ENCODE peak calls at places on chromosomes 3 and 15, in ten cellular contexts. E is A673; L is left ventricle myocardium inferior; O is HCT116; P is effector memory CD4-positive, alpha-beta T cell; Z is CD4-positive, alpha-beta memory T cell; A is PC-3; X is lung; M is A549; C is colonic mucosa. V is an unnamed sample. For H3K9me3, the result is how much of the 10 kb centered on the place peaks cover.

GRCh38 chr15:39585394-39585841 is 4.5 kb downstream of the THBS1 start:
- DNase-seq in E (no peak), M (no peak), A (no peak), O (no peak), L (no peak), P (no peak), C (no peak), X (no peak), Z (no peak), V (no peak)

GRCh38 chr15:65954289-65954741 is 85.0 kb downstream of the RAB11A start:
- DNase-seq in C (no peak), X (no peak), M (peak), O (peak), A (peak), P (no peak), E (peak), L (no peak), Z (no peak), V (no peak)

GRCh38 chr15:85646538-85647091 is 148.1 kb downstream of the KLHL25 start:
- DNase-seq in M (no peak), O (no peak), A (no peak), E (peak), P (peak), C (no peak), X (no peak), Z (peak), L (no peak), V (no peak)

GRCh38 chr15:82021021-82021420 is 24.8 kb downstream of the MEX3B start:
- DNase-seq in C (no peak), A (no peak), O (no peak), Z (no peak), X (no peak), M (no peak), P (no peak), L (no peak), E (no peak), V (no peak)

GRCh38 chr15:52093539-52094502 is 18.8 kb downstream of the BCL2L10 start:
- DNase-seq in L (no peak), Z (no peak), M (peak), P (no peak), E (peak), C (peak), X (no peak), O (no peak), A (peak), V (no peak)

GRCh38 chr3:193996641-193997089 is 139.3 kb upstream of the HES1 start:
- DNase-seq in L (no peak), O (no peak), E (no peak), Z (no peak), M (no peak), P (no peak), A (no peak), C (no peak), X (no peak), V (no peak)

GRCh38 chr3:66702126-66702525 is 201.3 kb upstream of the LRIG1 start:
- DNase-seq in P (no peak), O (no peak), Z (no peak), L (no peak), M (no peak), X (no peak), E (no peak), A (no peak), C (no peak), V (no peak)

GRCh38 chr15:67248106-67248505 is 6.4 kb downstream of the AAGAB start:
- DNase-seq in E (no peak), M (no peak), C (no peak), P (no peak), L (no peak), O (no peak), X (no peak), A (no peak), Z (no peak), V (no peak)

GRCh38 chr15:37204698-37205097 is 104.3 kb upstream of the MEIS2 start:
- DNase-seq in C (no peak), O (no peak), P (no peak), E (peak), Z (no peak), X (no peak), A (peak), M (peak), L (no peak), V (no peak)

GRCh38 chr3:126850370-126851085 is 132.4 kb upstream of the PLXNA1 start:
- DNase-seq in M (peak), P (no peak), A (no peak), X (peak), O (no peak), Z (no peak), E (no peak), C (no peak), L (peak), V (no peak)

GRCh38 chr15:89857673-89858072 is 36.1 kb downstream of the AP3S2 start:
- DNase-seq in Z (no peak), L (no peak), C (peak), P (no peak), X (no peak), O (no peak), E (no peak), A (no peak), M (peak), V (no peak)

GRCh38 chr15:57432141-57432701 is 55.9 kb downstream of the CGNL1 start:
- DNase-seq in O (no peak), A (no peak), E (peak), Z (no peak), L (no peak), P (no peak), M (no peak), C (peak), X (no peak), V (no peak)

GRCh38 chr3:184338538-184338945 is 1.1 kb downstream of the FAM131A start:
- DNase-seq in Z (peak), L (peak), C (no peak), X (no peak), E (peak), A (no peak), M (no peak), O (no peak), P (no peak), V (no peak)

GRCh38 chr3:30258426-30259392 is 347.7 kb upstream of the TGFBR2 start:
- DNase-seq in M (peak), L (no peak), Z (no peak), X (no peak), O (no peak), P (no peak), E (no peak), A (peak), C (peak), V (no peak)

GRCh38 chr3:82496890-82497560 is 735.6 kb upstream of the GBE1 start:
- DNase-seq in O (peak), X (no peak), Z (no peak), A (peak), L (no peak), P (no peak), M (peak), E (peak), C (no peak), V (no peak)

GRCh38 chr3:162938073-162938472 is 1441.5 kb downstream of the OTOL1 start:
- DNase-seq in O (no peak), L (no peak), C (no peak), P (no peak), M (no peak), E (no peak), Z (no peak), X (no peak), A (no peak), V (no peak)

GRCh38 chr15:28086175-28086703 is 12.9 kb downstream of the OCA2 start:
- DNase-seq in A (peak), L (no peak), C (peak), O (peak), P (peak), Z (peak), M (peak), X (peak), E (peak), V (peak)

GRCh38 chr3:127786358-127787070 is 35.8 kb downstream of the MGLL start:
- DNase-seq in O (no peak), L (peak), Z (no peak), M (no peak), P (no peak), A (no peak), C (peak), E (peak), X (peak), V (no peak)

DNA sequence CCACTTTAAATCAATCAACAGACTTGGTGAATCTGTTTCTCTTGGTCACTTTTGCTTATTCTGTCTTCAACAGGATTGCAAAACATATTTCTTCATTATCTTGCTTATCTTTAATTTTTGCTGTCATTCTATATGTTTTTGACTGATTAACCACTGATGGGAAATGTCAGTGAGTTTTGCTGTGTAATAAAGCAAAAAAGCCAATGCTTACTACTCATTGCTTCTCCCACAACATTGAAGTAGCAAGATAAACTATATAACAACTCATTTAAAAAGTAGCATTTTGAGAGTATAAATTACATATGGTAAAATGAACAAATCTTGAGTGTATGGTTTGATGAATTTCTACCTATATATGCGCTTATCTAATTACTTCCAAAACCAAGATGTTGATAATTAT is 892 bp downstream of the CD200R1L start:
- DNase-seq in L (no peak), Z (no peak), X (no peak), O (no peak), E (no peak), P (no peak), A (no peak), C (no peak), M (no peak), V (no peak)
- H3K9me3 ChIP-seq in L (under half), Z (under half), X (under half), O (under half), E (under half), P (under half), A (under half), C (under half), M (under half), V (under half)

GRCh38 chr3:6468589-6468988 is 392.3 kb upstream of the GRM7 start:
- DNase-seq in M (no peak), P (no peak), O (no peak), A (no peak), C (no peak), Z (no peak), X (no peak), L (no peak), E (no peak), V (no peak)

DNA sequence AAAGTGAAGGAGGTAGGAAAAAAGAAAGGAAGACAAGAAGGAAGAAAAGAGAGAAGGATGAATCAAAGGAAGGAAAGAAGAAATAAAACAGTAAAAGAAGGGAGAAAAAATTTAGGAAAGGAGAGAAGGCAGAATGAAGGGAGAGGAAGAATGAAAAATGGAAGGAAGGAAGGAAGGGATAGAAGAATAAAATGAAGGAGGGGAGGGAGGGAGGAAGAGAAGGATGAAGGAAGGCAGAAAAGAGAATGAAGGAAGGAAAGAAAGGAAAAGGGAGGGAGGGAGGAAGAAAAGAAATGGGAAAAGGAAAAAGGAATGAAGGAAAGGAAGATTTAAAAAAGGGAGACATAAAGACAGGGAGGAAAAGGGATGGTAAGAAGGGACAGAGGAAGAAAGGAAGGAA is 393.7 kb upstream of the GRM7 start:
- DNase-seq in C (no peak), A (no peak), M (no peak), X (no peak), L (no peak), O (no peak), Z (no peak), P (no peak), E (no peak), V (no peak)
- H3K9me3 ChIP-seq in C (under half), A (under half), M (under half), X (under half), L (under half), O (under half), Z (under half), P (under half), E (under half), V (under half)

DNA sequence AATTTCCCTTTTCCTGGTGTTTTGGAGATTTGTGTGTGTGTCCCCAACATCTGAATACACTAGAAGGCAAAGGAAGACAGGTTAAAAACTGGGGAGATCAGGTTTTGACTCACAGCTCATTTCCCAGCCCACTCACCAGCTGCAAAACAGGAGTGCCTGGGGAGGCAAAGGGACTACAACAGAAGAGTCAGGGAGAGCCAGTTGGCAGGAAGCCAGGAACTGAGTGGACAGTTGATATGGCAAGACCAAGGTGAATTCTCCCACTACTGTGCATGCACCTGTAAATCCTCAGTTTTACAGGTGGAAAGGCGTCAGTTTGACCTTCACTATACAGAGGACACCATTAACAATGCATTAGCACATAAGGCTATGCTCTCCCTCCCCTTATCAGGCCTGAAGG is 901.5 kb upstream of the SEMA6D start:
- DNase-seq in O (no peak), L (peak), C (no peak), M (no peak), X (no peak), P (no peak), Z (no peak), E (no peak), A (no peak), V (no peak)
- H3K9me3 ChIP-seq in O (half or more), L (under half), C (under half), M (under half), X (under half), P (under half), Z (under half), E (under half), A (under half), V (under half)

GRCh38 chr15:25249236-25250010 is 189.4 kb downstream of the UBE3A start:
- DNase-seq in A (no peak), C (peak), Z (no peak), P (no peak), O (no peak), X (no peak), E (no peak), L (no peak), M (no peak), V (peak)

GRCh38 chr15:25246641-25247417 is 192.0 kb downstream of the UBE3A start:
- DNase-seq in P (no peak), A (no peak), L (no peak), M (no peak), Z (no peak), C (peak), O (no peak), E (no peak), X (no peak), V (no peak)

GRCh38 chr15:25250011-25250596 is 188.7 kb downstream of the UBE3A start:
- DNase-seq in X (no peak), O (no peak), A (no peak), P (no peak), L (peak), M (no peak), C (peak), E (no peak), Z (no peak), V (no peak)

GRCh38 chr15:25247418-25248030 is 191.3 kb downstream of the UBE3A start:
- DNase-seq in C (peak), P (no peak), X (no peak), A (no peak), E (no peak), Z (no peak), M (no peak), O (no peak), L (no peak), V (no peak)

DNA sequence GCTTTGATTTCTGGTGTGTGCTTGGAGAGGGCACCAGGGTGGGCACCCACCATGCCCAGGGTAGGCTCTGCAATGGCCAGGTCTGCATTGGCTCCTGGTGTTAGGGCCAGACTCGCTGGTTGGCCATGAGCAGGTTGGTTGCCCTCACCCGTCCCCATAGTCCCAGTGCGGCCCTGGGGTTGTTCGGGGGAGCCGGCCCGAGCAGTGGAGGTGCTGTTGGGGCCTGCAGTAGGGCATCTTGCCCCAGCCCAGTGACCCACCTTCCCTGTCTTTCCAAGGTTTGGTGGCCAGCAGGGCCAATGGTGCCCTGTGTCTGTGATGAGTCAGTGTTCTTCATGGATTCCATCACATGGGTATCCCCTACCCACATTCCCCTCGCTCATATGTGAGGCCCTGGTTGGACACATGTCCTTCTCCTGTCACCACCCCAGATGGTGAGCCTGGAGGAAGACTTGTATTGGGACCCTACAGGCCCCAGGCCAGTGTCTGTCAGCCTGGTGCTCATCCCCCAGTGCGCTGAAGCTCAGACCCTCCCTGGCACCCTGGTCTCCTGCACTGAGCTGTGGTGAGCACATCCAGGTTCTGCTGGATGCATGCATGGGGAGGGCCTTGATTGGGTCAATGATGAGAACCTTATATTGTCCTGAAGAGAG is 190.1 kb downstream of the UBE3A start:
- DNase-seq in P (no peak), A (no peak), Z (no peak), E (no peak), X (no peak), M (no peak), C (peak), O (no peak), L (peak), V (no peak)
- H3K9me3 ChIP-seq in P (under half), A (under half), Z (under half), E (under half), X (half or more), M (under half), C (under half), O (under half), L (half or more), V (under half)

GRCh38 chr15:87924433-87924832 is 332.1 kb downstream of the NTRK3 start:
- DNase-seq in P (no peak), O (no peak), C (no peak), X (no peak), A (no peak), L (no peak), Z (no peak), M (no peak), E (no peak), V (no peak)
- H3K9me3 ChIP-seq in P (under half), O (under half), C (under half), X (under half), A (under half), L (under half), Z (under half), M (under half), E (under half), V (under half)

GRCh38 chr15:25094066-25094465 is 139.3 kb downstream of the SNRPN start:
- DNase-seq in A (no peak), L (no peak), O (no peak), Z (no peak), E (no peak), X (peak), M (no peak), C (no peak), P (no peak), V (no peak)
- H3K9me3 ChIP-seq in A (under half), L (half or more), O (half or more), Z (under half), E (under half), X (half or more), M (under half), C (under half), P (under half), V (under half)

GRCh38 chr3:46467562-46467961 is 2.9 kb upstream of the LTF start:
- DNase-seq in L (no peak), C (no peak), E (no peak), M (no peak), O (no peak), X (no peak), P (no peak), Z (no peak), A (no peak), V (no peak)
- H3K9me3 ChIP-seq in L (under half), C (under half), E (under half), M (under half), O (under half), X (under half), P (under half), Z (under half), A (under half), V (under half)

V was measured in T-helper 17 cell.